ENCODE peak calls at places on chromosome 7, in five cellular contexts. One of them, this sample, is unnamed.

GRCh38 chr7:109772161-109772560 is 1202.5 kb downstream of the DNAJB9 start:
- DNase-seq in uterus: no peak
- DNase-seq in RWPE2: no peak
- DNase-seq in body of pancreas: no peak
- DNase-seq in neural progenitor cell: no peak
- DNase-seq in this sample: no peak

GRCh38 chr7:100516135-100516812 is 22.7 kb upstream of the AGFG2 start:
- DNase-seq in uterus: peak; percentile 55
- DNase-seq in RWPE2: no peak
- DNase-seq in body of pancreas: peak; percentile 45
- DNase-seq in neural progenitor cell: peak; percentile 12
- DNase-seq in this sample: peak; percentile 70

GRCh38 chr7:105028004-105028403 is 14.0 kb downstream of the KMT2E start:
- DNase-seq in uterus: no peak
- DNase-seq in RWPE2: no peak
- DNase-seq in body of pancreas: no peak
- DNase-seq in neural progenitor cell: no peak
- DNase-seq in this sample: no peak

GRCh38 chr7:44638611-44639557 is 32.5 kb downstream of the OGDH start:
- DNase-seq in uterus: peak; percentile 43
- DNase-seq in RWPE2: peak; percentile 90
- DNase-seq in body of pancreas: peak; percentile 81
- DNase-seq in neural progenitor cell: no peak
- DNase-seq in this sample: peak; percentile 81

GRCh38 chr7:30635798-30636197 is 41.1 kb downstream of the GARS1 start:
- DNase-seq in uterus: no peak
- DNase-seq in RWPE2: no peak
- DNase-seq in body of pancreas: no peak
- DNase-seq in neural progenitor cell: no peak
- DNase-seq in this sample: no peak

GRCh38 chr7:5354460-5355279 is 69.0 kb downstream of the TNRC18 start:
- DNase-seq in uterus: peak; percentile 71
- DNase-seq in RWPE2: no peak
- DNase-seq in body of pancreas: peak; percentile 84
- DNase-seq in neural progenitor cell: no peak
- DNase-seq in this sample: no peak

GRCh38 chr7:153550173-153550572 is 502.0 kb upstream of the DPP6 start:
- DNase-seq in uterus: no peak
- DNase-seq in RWPE2: no peak
- DNase-seq in body of pancreas: no peak
- DNase-seq in neural progenitor cell: no peak
- DNase-seq in this sample: no peak

GRCh38 chr7:31663072-31663471 is 23.9 kb upstream of the PPP1R17 start:
- DNase-seq in uterus: no peak
- DNase-seq in RWPE2: no peak
- DNase-seq in body of pancreas: no peak
- DNase-seq in neural progenitor cell: peak; percentile 53
- DNase-seq in this sample: no peak

GRCh38 chr7:24025765-24026164 is 258.2 kb upstream of the NPY start:
- DNase-seq in uterus: no peak
- DNase-seq in RWPE2: no peak
- DNase-seq in body of pancreas: no peak
- DNase-seq in neural progenitor cell: no peak
- DNase-seq in this sample: no peak

GRCh38 chr7:14233898-14234174 is 244.4 kb upstream of the ETV1 start:
- DNase-seq in uterus: no peak
- DNase-seq in RWPE2: no peak
- DNase-seq in body of pancreas: no peak
- DNase-seq in neural progenitor cell: peak; percentile 36
- DNase-seq in this sample: no peak

GRCh38 chr7:23373151-23374004 is 74.2 kb downstream of the MALSU1 start:
- DNase-seq in uterus: no peak
- DNase-seq in RWPE2: no peak
- DNase-seq in body of pancreas: no peak
- DNase-seq in neural progenitor cell: no peak
- DNase-seq in this sample: no peak

GRCh38 chr7:44796034-44796503 is 412 bp upstream of the PPIA start:
- DNase-seq in uterus: no peak
- DNase-seq in RWPE2: no peak
- DNase-seq in body of pancreas: no peak
- DNase-seq in neural progenitor cell: peak; percentile 68
- DNase-seq in this sample: no peak

GRCh38 chr7:93890464-93891068 is at the start of gene TFPI2:
- DNase-seq in uterus: peak; percentile 64
- DNase-seq in RWPE2: peak; percentile 84
- DNase-seq in body of pancreas: peak; percentile 72
- DNase-seq in neural progenitor cell: peak; percentile 63
- DNase-seq in this sample: no peak

GRCh38 chr7:103915958-103916357 is 73.5 kb downstream of the RELN start:
- DNase-seq in uterus: no peak
- DNase-seq in RWPE2: no peak
- DNase-seq in body of pancreas: no peak
- DNase-seq in neural progenitor cell: no peak
- DNase-seq in this sample: no peak

GRCh38 chr7:103918928-103919868 is 70.3 kb downstream of the RELN start:
- DNase-seq in uterus: no peak
- DNase-seq in RWPE2: no peak
- DNase-seq in body of pancreas: no peak
- DNase-seq in neural progenitor cell: no peak
- DNase-seq in this sample: no peak

GRCh38 chr7:103912906-103913610 is 76.4 kb downstream of the RELN start:
- DNase-seq in uterus: no peak
- DNase-seq in RWPE2: no peak
- DNase-seq in body of pancreas: no peak
- DNase-seq in neural progenitor cell: no peak
- DNase-seq in this sample: no peak

DNA sequence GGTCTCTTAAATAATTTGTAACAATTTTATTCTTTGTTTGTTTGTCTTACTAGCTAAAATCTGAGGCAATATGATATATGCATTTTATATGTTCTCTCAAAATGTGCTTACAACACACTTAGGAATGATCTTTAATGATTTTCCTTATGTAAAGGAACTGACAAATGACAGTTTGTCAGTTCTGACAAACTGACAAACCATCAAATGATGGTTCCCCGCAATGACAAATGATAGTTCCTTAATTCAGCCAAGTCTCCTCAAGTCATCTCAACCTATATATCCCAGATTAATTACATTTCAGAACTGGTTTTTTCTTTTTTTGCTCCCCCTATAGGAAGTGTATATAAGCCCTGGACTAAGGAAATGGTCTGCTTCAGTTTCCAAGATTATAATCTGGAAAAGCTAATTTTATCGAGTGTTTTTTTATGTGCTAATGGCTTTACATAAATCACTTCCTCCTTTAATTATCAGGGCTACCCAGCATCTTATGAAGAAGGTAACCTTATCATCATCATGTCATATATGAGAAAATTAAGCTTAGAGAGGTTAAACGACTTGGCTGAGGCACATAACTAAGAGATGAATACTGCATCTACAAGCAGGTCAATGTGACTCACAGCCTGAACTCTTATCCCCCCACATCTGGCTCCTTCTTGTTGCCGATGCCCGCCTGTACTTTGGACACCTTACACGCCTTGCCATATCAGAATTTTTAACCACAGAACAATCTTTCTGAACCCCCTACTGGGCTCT is 75.1 kb downstream of the RELN start:
- DNase-seq in uterus: no peak
- DNase-seq in RWPE2: no peak
- DNase-seq in body of pancreas: no peak
- DNase-seq in neural progenitor cell: no peak
- DNase-seq in this sample: no peak
- H3K9me3 ChIP-seq in uterus: no peaks in the 10 kb centered on the region
- H3K9me3 ChIP-seq in RWPE2: peaks cover 1% of the 10 kb centered on the region
- H3K9me3 ChIP-seq in body of pancreas: no peaks in the 10 kb centered on the region
- H3K9me3 ChIP-seq in neural progenitor cell: no peaks in the 10 kb centered on the region
- H3K9me3 ChIP-seq in this sample: no peaks in the 10 kb centered on the region

DNA sequence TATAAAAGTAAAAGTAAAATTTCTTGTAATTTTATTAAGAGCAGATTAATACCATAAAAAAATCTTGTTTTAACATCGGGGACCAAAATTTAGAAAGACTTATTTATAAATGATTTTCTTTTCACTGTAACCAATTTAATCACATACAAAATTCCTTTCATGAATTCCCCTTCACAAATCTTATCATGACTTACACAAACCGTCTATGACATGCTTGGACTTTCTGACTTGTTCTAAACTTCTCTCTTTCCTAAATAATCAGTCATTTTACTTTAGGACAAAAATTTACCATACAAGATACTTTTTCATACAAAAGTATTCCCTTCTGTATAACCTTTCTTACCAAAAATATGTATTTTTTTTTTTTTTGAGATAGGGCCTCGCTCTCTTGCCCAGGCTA is 9.3 kb downstream of the CROT start:
- DNase-seq in uterus: no peak
- DNase-seq in RWPE2: no peak
- DNase-seq in body of pancreas: no peak
- DNase-seq in neural progenitor cell: peak; percentile 36
- DNase-seq in this sample: no peak
- H3K9me3 ChIP-seq in uterus: no peaks in the 10 kb centered on the region
- H3K9me3 ChIP-seq in RWPE2: peaks cover 23% of the 10 kb centered on the region
- H3K9me3 ChIP-seq in body of pancreas: no peaks in the 10 kb centered on the region
- H3K9me3 ChIP-seq in neural progenitor cell: peaks cover 34% of the 10 kb centered on the region
- H3K9me3 ChIP-seq in this sample: no peaks in the 10 kb centered on the region

GRCh38 chr7:53214463-53214862 is 179.0 kb downstream of the POM121L12 start:
- DNase-seq in uterus: no peak
- DNase-seq in RWPE2: no peak
- DNase-seq in body of pancreas: no peak
- DNase-seq in neural progenitor cell: no peak
- DNase-seq in this sample: no peak
- H3K9me3 ChIP-seq in uterus: no peaks in the 10 kb centered on the region
- H3K9me3 ChIP-seq in RWPE2: no peaks in the 10 kb centered on the region
- H3K9me3 ChIP-seq in body of pancreas: peaks cover 5% of the 10 kb centered on the region
- H3K9me3 ChIP-seq in neural progenitor cell: peaks cover 12% of the 10 kb centered on the region
- H3K9me3 ChIP-seq in this sample: peaks cover 22% of the 10 kb centered on the region

GRCh38 chr7:157828190-157828589 is 491.4 kb downstream of the DNAJB6 start:
- DNase-seq in uterus: no peak
- DNase-seq in RWPE2: no peak
- DNase-seq in body of pancreas: no peak
- DNase-seq in neural progenitor cell: no peak
- DNase-seq in this sample: no peak

GRCh38 chr7:157827863-157828160 is 491.0 kb downstream of the DNAJB6 start:
- DNase-seq in uterus: no peak
- DNase-seq in RWPE2: no peak
- DNase-seq in body of pancreas: no peak
- DNase-seq in neural progenitor cell: no peak
- DNase-seq in this sample: no peak

GRCh38 chr7:157828881-157829280 is 492.1 kb downstream of the DNAJB6 start:
- DNase-seq in uterus: no peak
- DNase-seq in RWPE2: no peak
- DNase-seq in body of pancreas: no peak
- DNase-seq in neural progenitor cell: no peak
- DNase-seq in this sample: no peak

GRCh38 chr7:157830331-157830730 is 493.5 kb downstream of the DNAJB6 start:
- DNase-seq in uterus: no peak
- DNase-seq in RWPE2: peak; percentile 55
- DNase-seq in body of pancreas: no peak
- DNase-seq in neural progenitor cell: no peak
- DNase-seq in this sample: no peak

DNA sequence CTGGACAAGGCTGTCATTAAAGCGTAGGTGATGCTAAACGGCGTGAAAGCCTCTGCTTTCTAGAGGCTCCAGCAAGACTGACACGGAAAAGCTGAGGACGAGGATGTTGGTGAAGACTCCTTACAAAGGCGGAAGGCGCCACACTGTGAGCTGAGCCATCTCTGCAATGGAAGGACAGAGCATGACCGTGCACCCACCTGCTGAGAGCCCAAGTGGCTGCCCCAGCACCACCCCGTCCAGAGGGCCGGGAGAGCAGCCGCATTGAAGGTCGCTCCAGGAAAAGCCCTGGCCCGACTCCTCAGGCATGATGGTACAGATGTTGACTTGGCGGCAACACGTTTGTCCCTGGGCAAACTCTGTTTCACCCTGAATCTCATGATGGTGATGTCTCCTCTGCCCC is 492.7 kb downstream of the DNAJB6 start:
- DNase-seq in uterus: no peak
- DNase-seq in RWPE2: peak; percentile 38
- DNase-seq in body of pancreas: no peak
- DNase-seq in neural progenitor cell: no peak
- DNase-seq in this sample: no peak
- H3K9me3 ChIP-seq in uterus: no peaks in the 10 kb centered on the region
- H3K9me3 ChIP-seq in RWPE2: peaks cover 3% of the 10 kb centered on the region
- H3K9me3 ChIP-seq in body of pancreas: no peaks in the 10 kb centered on the region
- H3K9me3 ChIP-seq in neural progenitor cell: no peaks in the 10 kb centered on the region
- H3K9me3 ChIP-seq in this sample: no peaks in the 10 kb centered on the region

DNA sequence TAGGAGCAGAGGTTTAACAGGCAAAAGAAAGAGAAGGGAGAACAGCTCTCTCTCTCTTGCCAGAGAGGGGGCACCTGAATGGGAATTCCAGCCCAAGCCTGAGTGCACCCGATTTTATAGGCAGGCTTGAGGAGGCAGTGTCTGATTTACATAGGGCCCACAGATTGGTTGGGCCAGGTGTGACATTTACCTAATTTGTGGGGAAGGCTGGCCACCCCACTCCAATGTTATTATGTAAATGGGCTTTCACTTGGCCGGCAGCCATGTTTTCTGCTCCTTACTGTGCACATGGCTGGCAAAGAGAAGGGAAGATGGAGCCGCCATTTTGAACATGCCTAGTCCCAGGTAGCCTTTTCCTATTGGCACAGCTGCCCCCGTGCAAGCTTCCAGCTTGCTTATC is 735.5 kb upstream of the AUTS2 start:
- DNase-seq in uterus: no peak
- DNase-seq in RWPE2: no peak
- DNase-seq in body of pancreas: no peak
- DNase-seq in neural progenitor cell: no peak
- DNase-seq in this sample: no peak
- H3K9me3 ChIP-seq in uterus: no peaks in the 10 kb centered on the region
- H3K9me3 ChIP-seq in RWPE2: no peaks in the 10 kb centered on the region
- H3K9me3 ChIP-seq in body of pancreas: no peaks in the 10 kb centered on the region
- H3K9me3 ChIP-seq in neural progenitor cell: no peaks in the 10 kb centered on the region
- H3K9me3 ChIP-seq in this sample: no peaks in the 10 kb centered on the region

GRCh38 chr7:79787101-79787500 is 333.6 kb upstream of the MAGI2 start:
- DNase-seq in uterus: no peak
- DNase-seq in RWPE2: no peak
- DNase-seq in body of pancreas: no peak
- DNase-seq in neural progenitor cell: no peak
- DNase-seq in this sample: no peak

GRCh38 chr7:79787623-79788022 is 334.2 kb upstream of the MAGI2 start:
- DNase-seq in uterus: no peak
- DNase-seq in RWPE2: no peak
- DNase-seq in body of pancreas: no peak
- DNase-seq in neural progenitor cell: no peak
- DNase-seq in this sample: no peak

GRCh38 chr7:79782906-79783305 is 329.4 kb upstream of the MAGI2 start:
- DNase-seq in uterus: no peak
- DNase-seq in RWPE2: no peak
- DNase-seq in body of pancreas: no peak
- DNase-seq in neural progenitor cell: no peak
- DNase-seq in this sample: no peak

GRCh38 chr7:79786187-79786586 is 332.7 kb upstream of the MAGI2 start:
- DNase-seq in uterus: no peak
- DNase-seq in RWPE2: no peak
- DNase-seq in body of pancreas: no peak
- DNase-seq in neural progenitor cell: no peak
- DNase-seq in this sample: no peak

GRCh38 chr7:79785556-79785955 is 332.1 kb upstream of the MAGI2 start:
- DNase-seq in uterus: no peak
- DNase-seq in RWPE2: no peak
- DNase-seq in body of pancreas: no peak
- DNase-seq in neural progenitor cell: no peak
- DNase-seq in this sample: no peak
- H3K9me3 ChIP-seq in uterus: no peaks in the 10 kb centered on the region
- H3K9me3 ChIP-seq in RWPE2: no peaks in the 10 kb centered on the region
- H3K9me3 ChIP-seq in body of pancreas: no peaks in the 10 kb centered on the region
- H3K9me3 ChIP-seq in neural progenitor cell: no peaks in the 10 kb centered on the region
- H3K9me3 ChIP-seq in this sample: no peaks in the 10 kb centered on the region